ENCODE peak calls at places on chromosomes 3 and 15, in six cellular contexts. W is Caco-2; V is A172; D is stimulated activated CD4-positive, alpha-beta T cell treated with anti-CD3 and anti-CD28 coated beads, Interleukin-2, amount 100 ng/mL, for 48 hours; G is stimulated activated CD8-positive, alpha-beta memory T cell treated with anti-CD3 and anti-CD28 coated beads, Interleukin-15, amount 100 ng/mL, for 24 hours; J is PC-3. Y is an unnamed sample.

GRCh38 chr3:102087236-102087635 is 237.9 kb downstream of the NFKBIZ start:
- DNase-seq in J (no peak), G (no peak), W (no peak), D (no peak), V (no peak), Y (no peak)

GRCh38 chr3:8486945-8487344 is 14.7 kb upstream of the LMCD1 start:
- DNase-seq in J (no peak), W (peak; percentile 71), D (no peak), G (no peak), V (no peak), Y (no peak)

GRCh38 chr3:66985336-66985920 is 12.7 kb upstream of the KBTBD8 start:
- DNase-seq in V (no peak), G (no peak), W (no peak), D (no peak), J (no peak), Y (no peak)

GRCh38 chr3:20608054-20608738 is 422.2 kb upstream of the SGO1 start:
- DNase-seq in W (no peak), V (peak; percentile 23), D (no peak), G (no peak), J (peak; percentile 21), Y (no peak)

GRCh38 chr15:76999996-77000395 is 5.1 kb downstream of the PSTPIP1 start:
- DNase-seq in V (no peak), J (no peak), W (no peak), D (no peak), G (no peak), Y (no peak)

GRCh38 chr3:2595486-2595885 is 496.8 kb downstream of the CNTN4 start:
- DNase-seq in J (no peak), G (no peak), D (no peak), V (no peak), W (no peak), Y (no peak)

GRCh38 chr15:99433026-99433756 is 132.6 kb upstream of the MEF2A start:
- DNase-seq in W (no peak), V (no peak), J (peak; percentile 11), G (no peak), D (no peak), Y (no peak)

GRCh38 chr3:122377975-122378374 is 5.1 kb downstream of the MIX23 start:
- DNase-seq in V (no peak), D (no peak), J (no peak), G (no peak), W (no peak), Y (no peak)

GRCh38 chr3:157637866-157638265 is 134.7 kb upstream of the VEPH1 start:
- DNase-seq in D (no peak), V (no peak), G (no peak), W (no peak), J (no peak), Y (no peak)

GRCh38 chr3:146625117-146625775 is 20.1 kb upstream of the PLSCR5 start:
- DNase-seq in W (no peak), D (no peak), V (peak; percentile 45), G (no peak), J (peak; percentile 31), Y (no peak)

GRCh38 chr3:194312743-194313281 is 38.3 kb downstream of the CPN2 start:
- DNase-seq in J (peak; percentile 83), D (no peak), G (no peak), W (peak; percentile 34), V (peak; percentile 87), Y (no peak)

GRCh38 chr3:61979645-61980430 is 393.5 kb downstream of the FEZF2 start:
- DNase-seq in G (no peak), D (no peak), J (no peak), W (no peak), V (no peak), Y (no peak)

GRCh38 chr3:38318766-38319671 is 27.6 kb upstream of the XYLB start:
- DNase-seq in V (no peak), J (no peak), D (no peak), G (no peak), W (no peak), Y (no peak)

GRCh38 chr15:49082960-49083359 is 36.7 kb upstream of the SECISBP2L start:
- DNase-seq in G (no peak), W (no peak), V (no peak), D (no peak), J (no peak), Y (no peak)